ENCODE peak calls at places on chromosomes 12 and 14, in nine cellular contexts. Z is left lung, X is right atrium auricular region, C is endothelial cell of umbilical vein, P is right cardiac atrium, E is psoas muscle, U is heart right ventricle, D is breast epithelium, F is aorta. G is an unnamed sample.
A peak's percentile ranks its signal among the peaks of the same experiment; 100 is the strongest.

GRCh38 chr14:34063042-34063441 is 112.2 kb upstream of the EGLN3 start:
- DNase-seq in U (no peak), X (no peak), F (no peak), P (no peak), C (no peak), Z (no peak), D (no peak), E (no peak), G (no peak)

GRCh38 chr14:63752449-63753169 is 24.7 kb upstream of the SGPP1 start:
- DNase-seq in E (no peak), P (no peak), F (no peak), C (no peak), X (no peak), D (no peak), U (peak; percentile 17), Z (no peak), G (no peak)

GRCh38 chr12:76883826-76884225 is 5.0 kb upstream of the CSRP2 start:
- DNase-seq in F (no peak), C (no peak), P (peak; percentile 71), E (peak; percentile 35), U (peak; percentile 85), D (no peak), Z (no peak), X (no peak), G (no peak)

GRCh38 chr12:54417712-54418440 is 1.2 kb downstream of the ITGA5 start:
- DNase-seq in U (peak; percentile 72), C (peak; percentile 43), E (no peak), P (peak; percentile 80), D (no peak), X (no peak), F (no peak), Z (no peak), G (no peak)

GRCh38 chr12:15851919-15852318 is 30.3 kb upstream of the STRAP start:
- DNase-seq in X (no peak), Z (no peak), P (no peak), D (no peak), U (no peak), C (no peak), E (no peak), F (no peak), G (no peak)

GRCh38 chr12:115756804-115757203 is 520.7 kb downstream of the MED13L start:
- DNase-seq in Z (no peak), P (no peak), C (no peak), U (no peak), E (no peak), X (no peak), F (no peak), D (no peak), G (no peak)

GRCh38 chr14:89673499-89674225 is 256.6 kb upstream of the FOXN3 start:
- DNase-seq in E (no peak), D (no peak), C (no peak), U (no peak), X (no peak), F (no peak), Z (no peak), P (no peak), G (no peak)

GRCh38 chr12:123119808-123120207 is 31.1 kb downstream of the PITPNM2 start:
- DNase-seq in U (no peak), X (no peak), Z (no peak), E (no peak), F (no peak), P (no peak), C (no peak), D (no peak), G (peak; percentile 31)

GRCh38 chr12:49019435-49020317 is 1.1 kb upstream of the PRKAG1 start:
- DNase-seq in F (no peak), X (no peak), C (peak; percentile 47), P (no peak), E (no peak), D (no peak), U (no peak), Z (no peak), G (no peak)

GRCh38 chr14:72904840-72905561 is 11.1 kb upstream of the DPF3 start:
- DNase-seq in Z (no peak), X (peak; percentile 79), U (peak; percentile 59), D (peak; percentile 65), C (peak; percentile 68), F (no peak), E (peak; percentile 54), P (peak; percentile 58), G (peak; percentile 23)

GRCh38 chr14:61653507-61653906 is 41.8 kb upstream of the HIF1A start:
- DNase-seq in X (peak; percentile 63), Z (no peak), P (peak; percentile 55), F (no peak), C (peak; percentile 92), E (no peak), D (no peak), U (peak; percentile 49), G (no peak)

GRCh38 chr14:59394268-59394667 is 70.9 kb downstream of the GPR135 start:
- DNase-seq in D (no peak), X (no peak), C (no peak), Z (no peak), U (no peak), E (no peak), P (no peak), F (no peak), G (no peak)

GRCh38 chr12:121949643-121950397 is 31.4 kb downstream of the CFAP251 start:
- DNase-seq in U (no peak), F (no peak), Z (no peak), P (no peak), X (no peak), E (no peak), D (no peak), C (no peak), G (no peak)

GRCh38 chr14:52840916-52841315 is 49.5 kb upstream of the GNPNAT1 start:
- DNase-seq in X (peak; percentile 60), F (no peak), P (no peak), Z (no peak), E (no peak), C (no peak), U (no peak), D (no peak), G (no peak)

GRCh38 chr12:52188658-52189057 is 3.2 kb downstream of the KRT80 start:
- DNase-seq in E (no peak), P (no peak), D (no peak), C (no peak), U (no peak), F (no peak), X (no peak), Z (no peak), G (no peak)

GRCh38 chr12:52187640-52188039 is 4.2 kb downstream of the KRT80 start:
- DNase-seq in E (no peak), P (no peak), X (no peak), C (no peak), U (no peak), F (no peak), D (no peak), Z (no peak), G (no peak)

GRCh38 chr12:52190860-52191729 is 719 bp downstream of the KRT80 start:
- DNase-seq in D (no peak), Z (no peak), P (no peak), C (no peak), X (no peak), U (no peak), E (no peak), F (no peak), G (no peak)

GRCh38 chr12:52187206-52187605 is 4.6 kb downstream of the KRT80 start:
- DNase-seq in E (no peak), U (no peak), C (no peak), P (no peak), D (no peak), X (no peak), Z (no peak), F (no peak), G (no peak)

GRCh38 chr12:52189376-52190174 is 2.2 kb downstream of the KRT80 start:
- DNase-seq in X (no peak), P (no peak), E (no peak), Z (no peak), U (no peak), C (no peak), D (no peak), F (no peak), G (no peak)
- H3K4me1 ChIP-seq in X (no peaks in the 10 kb centered on the region), P (peaks cover 10% of the 10 kb centered on the region), E (peaks cover 14% of the 10 kb centered on the region), Z (peaks cover 95% of the 10 kb centered on the region), U (peaks cover 50% of the 10 kb centered on the region), C (peaks cover 82% of the 10 kb centered on the region), D (peaks cover 3% of the 10 kb centered on the region), F (peaks cover 2% of the 10 kb centered on the region), G (no peaks in the 10 kb centered on the region)

GRCh38 chr14:91159182-91159581 is 45.3 kb downstream of the DGLUCY start:
- DNase-seq in Z (no peak), D (no peak), E (no peak), F (no peak), P (no peak), X (no peak), C (no peak), U (no peak), G (no peak)
- H3K27ac ChIP-seq in Z (peak overlapping the region; percentile 50), D (no peak overlapping the region), E (peak overlapping the region; percentile 89), F (no peak overlapping the region), P (peak overlapping the region; percentile 55), X (peak overlapping the region; percentile 75), C (no peak overlapping the region), U (no peak overlapping the region), G (no peak overlapping the region)

GRCh38 chr14:38255408-38255672 is 553 bp downstream of the CLEC14A start:
- DNase-seq in D (no peak), F (peak; percentile 75), E (no peak), Z (peak; percentile 80), C (no peak), X (no peak), U (peak; percentile 15), P (no peak), G (no peak)
- H3K4me1 ChIP-seq in D (no peaks in the 10 kb centered on the region), F (no peaks in the 10 kb centered on the region), E (no peaks in the 10 kb centered on the region), Z (peaks cover 15% of the 10 kb centered on the region), C (peaks cover 26% of the 10 kb centered on the region), X (no peaks in the 10 kb centered on the region), U (peaks cover 6% of the 10 kb centered on the region), P (no peaks in the 10 kb centered on the region), G (peaks cover 13% of the 10 kb centered on the region)

GRCh38 chr12:41512531-41512930 is 324.4 kb downstream of the PDZRN4 start:
- DNase-seq in X (no peak), C (peak; percentile 26), P (no peak), E (no peak), U (peak; percentile 36), F (no peak), Z (no peak), D (no peak), G (no peak)

GRCh38 chr12:41511247-41511646 is 323.1 kb downstream of the PDZRN4 start:
- DNase-seq in E (no peak), Z (no peak), U (no peak), D (no peak), F (no peak), P (no peak), X (no peak), C (no peak), G (no peak)

GRCh38 chr12:41509655-41510054 is 321.5 kb downstream of the PDZRN4 start:
- DNase-seq in F (no peak), P (no peak), D (no peak), E (no peak), C (no peak), X (no peak), Z (no peak), U (no peak), G (no peak)

GRCh38 chr12:41507286-41507685 is 319.2 kb downstream of the PDZRN4 start:
- DNase-seq in Z (no peak), U (no peak), D (no peak), E (no peak), F (no peak), C (no peak), X (no peak), P (no peak), G (no peak)

DNA sequence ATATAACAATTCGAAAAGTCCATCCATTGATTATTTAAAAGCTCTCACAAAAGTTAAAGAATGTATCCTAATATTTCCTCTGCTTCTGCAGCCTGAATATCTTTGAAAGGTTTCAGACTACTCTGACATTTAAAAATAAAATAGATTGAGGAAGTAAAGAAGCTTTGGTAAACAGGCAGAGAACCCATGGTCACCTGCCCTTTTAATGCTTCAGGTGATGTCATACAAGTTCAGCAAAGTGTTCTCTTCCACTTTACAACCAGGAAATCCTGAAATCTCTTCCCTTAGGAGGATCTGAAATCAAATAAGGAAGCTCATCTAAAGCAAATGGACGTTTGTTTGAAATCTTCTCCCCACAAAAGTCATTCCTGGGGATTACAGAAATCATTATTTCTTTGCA is 322.4 kb downstream of the PDZRN4 start:
- DNase-seq in P (no peak), U (no peak), E (no peak), Z (no peak), F (no peak), X (no peak), C (no peak), D (no peak), G (no peak)
- H3K27ac ChIP-seq in P (no peak overlapping the region), U (no peak overlapping the region), E (no peak overlapping the region), Z (no peak overlapping the region), F (no peak overlapping the region), X (no peak overlapping the region), C (no peak overlapping the region), D (no peak overlapping the region), G (no peak overlapping the region)